ENCODE peak calls at places on chromosomes 1 and 21, in six cellular contexts. One of them, this sample, is unnamed.

GRCh38 chr1:109240158-109241152 is 8.9 kb upstream of the CELSR2 start:
- DNase-seq in fibroblast of mammary gland: peak; percentile 83
- DNase-seq in Panc1: no peak
- DNase-seq in kidney: peak; percentile 94
- DNase-seq in stimulated activated CD4-positive, alpha-beta T cell treated with anti-CD3 and anti-CD28 coated beads, Interleukin-2, amount 100 ng/mL, for 4 hours: no peak
- DNase-seq in thoracic aorta: no peak
- DNase-seq in this sample: no peak

GRCh38 chr1:201404016-201404598 is 5.0 kb upstream of the LAD1 start:
- DNase-seq in fibroblast of mammary gland: no peak
- DNase-seq in Panc1: no peak
- DNase-seq in kidney: no peak
- DNase-seq in stimulated activated CD4-positive, alpha-beta T cell treated with anti-CD3 and anti-CD28 coated beads, Interleukin-2, amount 100 ng/mL, for 4 hours: no peak
- DNase-seq in thoracic aorta: no peak
- DNase-seq in this sample: no peak

GRCh38 chr1:202276081-202276715 is 65.5 kb downstream of the UBE2T start:
- DNase-seq in fibroblast of mammary gland: no peak
- DNase-seq in Panc1: no peak
- DNase-seq in kidney: no peak
- DNase-seq in stimulated activated CD4-positive, alpha-beta T cell treated with anti-CD3 and anti-CD28 coated beads, Interleukin-2, amount 100 ng/mL, for 4 hours: no peak
- DNase-seq in thoracic aorta: no peak
- DNase-seq in this sample: no peak

GRCh38 chr1:29121951-29122661 is 1.6 kb downstream of the TMEM200B start:
- DNase-seq in fibroblast of mammary gland: peak; percentile 30
- DNase-seq in Panc1: no peak
- DNase-seq in kidney: peak; percentile 82
- DNase-seq in stimulated activated CD4-positive, alpha-beta T cell treated with anti-CD3 and anti-CD28 coated beads, Interleukin-2, amount 100 ng/mL, for 4 hours: no peak
- DNase-seq in thoracic aorta: no peak
- DNase-seq in this sample: peak; percentile 66

GRCh38 chr1:211928222-211928856 is 97.8 kb upstream of the LPGAT1 start:
- DNase-seq in fibroblast of mammary gland: no peak
- DNase-seq in Panc1: no peak
- DNase-seq in kidney: no peak
- DNase-seq in stimulated activated CD4-positive, alpha-beta T cell treated with anti-CD3 and anti-CD28 coated beads, Interleukin-2, amount 100 ng/mL, for 4 hours: no peak
- DNase-seq in thoracic aorta: no peak
- DNase-seq in this sample: no peak

GRCh38 chr1:48943393-48943792 is 166.7 kb upstream of the BEND5 start:
- DNase-seq in fibroblast of mammary gland: peak; percentile 66
- DNase-seq in Panc1: no peak
- DNase-seq in kidney: no peak
- DNase-seq in stimulated activated CD4-positive, alpha-beta T cell treated with anti-CD3 and anti-CD28 coated beads, Interleukin-2, amount 100 ng/mL, for 4 hours: no peak
- DNase-seq in thoracic aorta: no peak
- DNase-seq in this sample: no peak

GRCh38 chr1:43366601-43367025 is 1.2 kb downstream of the ELOVL1 start:
- DNase-seq in fibroblast of mammary gland: no peak
- DNase-seq in Panc1: no peak
- DNase-seq in kidney: no peak
- DNase-seq in stimulated activated CD4-positive, alpha-beta T cell treated with anti-CD3 and anti-CD28 coated beads, Interleukin-2, amount 100 ng/mL, for 4 hours: no peak
- DNase-seq in thoracic aorta: no peak
- DNase-seq in this sample: no peak

GRCh38 chr1:66294692-66295384 is 239.1 kb upstream of the SGIP1 start:
- DNase-seq in fibroblast of mammary gland: peak; percentile 77
- DNase-seq in Panc1: no peak
- DNase-seq in kidney: no peak
- DNase-seq in stimulated activated CD4-positive, alpha-beta T cell treated with anti-CD3 and anti-CD28 coated beads, Interleukin-2, amount 100 ng/mL, for 4 hours: peak; percentile 22
- DNase-seq in thoracic aorta: no peak
- DNase-seq in this sample: no peak

GRCh38 chr1:70205076-70205436 is 323 bp downstream of the LRRC40 start:
- DNase-seq in fibroblast of mammary gland: no peak
- DNase-seq in Panc1: no peak
- DNase-seq in kidney: no peak
- DNase-seq in stimulated activated CD4-positive, alpha-beta T cell treated with anti-CD3 and anti-CD28 coated beads, Interleukin-2, amount 100 ng/mL, for 4 hours: no peak
- DNase-seq in thoracic aorta: no peak
- DNase-seq in this sample: no peak

GRCh38 chr1:61094677-61095076 is 12.3 kb downstream of the NFIA start:
- DNase-seq in fibroblast of mammary gland: no peak
- DNase-seq in Panc1: no peak
- DNase-seq in kidney: no peak
- DNase-seq in stimulated activated CD4-positive, alpha-beta T cell treated with anti-CD3 and anti-CD28 coated beads, Interleukin-2, amount 100 ng/mL, for 4 hours: no peak
- DNase-seq in thoracic aorta: no peak
- DNase-seq in this sample: no peak

GRCh38 chr1:31664528-31664927 is 19.9 kb upstream of the PEF1 start:
- DNase-seq in fibroblast of mammary gland: no peak
- DNase-seq in Panc1: no peak
- DNase-seq in kidney: no peak
- DNase-seq in stimulated activated CD4-positive, alpha-beta T cell treated with anti-CD3 and anti-CD28 coated beads, Interleukin-2, amount 100 ng/mL, for 4 hours: no peak
- DNase-seq in thoracic aorta: no peak
- DNase-seq in this sample: no peak

GRCh38 chr1:25343872-25344271 is 5.7 kb downstream of the TMEM50A start:
- DNase-seq in fibroblast of mammary gland: peak; percentile 90
- DNase-seq in Panc1: no peak
- DNase-seq in kidney: no peak
- DNase-seq in stimulated activated CD4-positive, alpha-beta T cell treated with anti-CD3 and anti-CD28 coated beads, Interleukin-2, amount 100 ng/mL, for 4 hours: no peak
- DNase-seq in thoracic aorta: no peak
- DNase-seq in this sample: no peak

GRCh38 chr21:28640326-28640725 is 352.4 kb downstream of the LTN1 start:
- DNase-seq in fibroblast of mammary gland: no peak
- DNase-seq in Panc1: no peak
- DNase-seq in kidney: no peak
- DNase-seq in stimulated activated CD4-positive, alpha-beta T cell treated with anti-CD3 and anti-CD28 coated beads, Interleukin-2, amount 100 ng/mL, for 4 hours: no peak
- DNase-seq in thoracic aorta: no peak
- DNase-seq in this sample: no peak

GRCh38 chr21:34797926-34798595 is 129.3 kb downstream of the CLIC6 start:
- DNase-seq in fibroblast of mammary gland: no peak
- DNase-seq in Panc1: no peak
- DNase-seq in kidney: no peak
- DNase-seq in stimulated activated CD4-positive, alpha-beta T cell treated with anti-CD3 and anti-CD28 coated beads, Interleukin-2, amount 100 ng/mL, for 4 hours: no peak
- DNase-seq in thoracic aorta: no peak
- DNase-seq in this sample: no peak

GRCh38 chr1:93672069-93672468 is 9.6 kb downstream of the BCAR3 start:
- DNase-seq in fibroblast of mammary gland: peak; percentile 91
- DNase-seq in Panc1: no peak
- DNase-seq in kidney: no peak
- DNase-seq in stimulated activated CD4-positive, alpha-beta T cell treated with anti-CD3 and anti-CD28 coated beads, Interleukin-2, amount 100 ng/mL, for 4 hours: no peak
- DNase-seq in thoracic aorta: no peak
- DNase-seq in this sample: no peak

GRCh38 chr1:230215049-230215448 is 148.0 kb downstream of the GALNT2 start:
- DNase-seq in fibroblast of mammary gland: peak; percentile 83
- DNase-seq in Panc1: no peak
- DNase-seq in kidney: no peak
- DNase-seq in stimulated activated CD4-positive, alpha-beta T cell treated with anti-CD3 and anti-CD28 coated beads, Interleukin-2, amount 100 ng/mL, for 4 hours: no peak
- DNase-seq in thoracic aorta: peak; percentile 42
- DNase-seq in this sample: no peak

GRCh38 chr1:18142969-18143368 is 35.4 kb downstream of the IGSF21 start:
- DNase-seq in fibroblast of mammary gland: no peak
- DNase-seq in Panc1: no peak
- DNase-seq in kidney: no peak
- DNase-seq in stimulated activated CD4-positive, alpha-beta T cell treated with anti-CD3 and anti-CD28 coated beads, Interleukin-2, amount 100 ng/mL, for 4 hours: no peak
- DNase-seq in thoracic aorta: no peak
- DNase-seq in this sample: no peak

This sample was measured in chondrocyte.